ENCODE peak calls at places on chromosomes 5 and 9, in seven cellular contexts. M is brain microvascular endothelial cell, N is Calu3, K is lower lobe of right lung, Y is GM13976, J is astrocyte of the spinal cord, W is sigmoid colon. E is an unnamed sample.

GRCh38 chr5:6583049-6583880 is 49.6 kb downstream of the NSUN2 start:
- DNase-seq in W (no peak), K (no peak), Y (peak), J (no peak), M (no peak), N (peak), E (no peak)

GRCh38 chr9:13244190-13244589 is 35.3 kb downstream of the MPDZ start:
- DNase-seq in K (no peak), M (no peak), J (no peak), N (no peak), Y (no peak), W (no peak), E (no peak)

GRCh38 chr5:94632024-94632423 is 13.6 kb downstream of the SLF1 start:
- DNase-seq in Y (peak), J (no peak), N (no peak), K (no peak), M (no peak), W (no peak), E (no peak)

GRCh38 chr9:75168270-75169185 is 80.2 kb downstream of the OSTF1 start:
- DNase-seq in Y (no peak), M (peak), J (no peak), K (no peak), N (no peak), W (no peak), E (no peak)

GRCh38 chr5:132227235-132227484 is 493 bp downstream of the P4HA2 start:
- DNase-seq in N (no peak), K (no peak), Y (no peak), M (no peak), W (no peak), J (no peak), E (no peak)

GRCh38 chr5:160048131-160048530 is 39.2 kb downstream of the TTC1 start:
- DNase-seq in J (no peak), Y (no peak), W (peak), M (no peak), K (no peak), N (no peak), E (no peak)

GRCh38 chr9:96293481-96293880 is 8.5 kb downstream of the HSD17B3 start:
- DNase-seq in K (no peak), M (peak), Y (no peak), N (no peak), W (no peak), J (peak), E (no peak)

GRCh38 chr5:160071521-160072299 is 47.5 kb downstream of the PWWP2A start:
- DNase-seq in Y (no peak), M (no peak), N (no peak), K (no peak), W (no peak), J (no peak), E (no peak)

GRCh38 chr5:177306674-177307543 is 3.3 kb downstream of the PRELID1 start:
- DNase-seq in W (no peak), K (no peak), N (no peak), Y (peak), J (no peak), M (peak), E (no peak)

GRCh38 chr5:74639538-74640449 is 734 bp downstream of the ENC1 start:
- DNase-seq in K (peak), M (no peak), N (peak), J (no peak), Y (peak), W (peak), E (peak)

GRCh38 chr9:108543251-108543768 is 312.5 kb downstream of the ACTL7B start:
- DNase-seq in N (peak), Y (no peak), W (no peak), K (no peak), M (no peak), J (no peak), E (no peak)

GRCh38 chr5:115557667-115558387 is 13.3 kb upstream of the FEM1C start:
- DNase-seq in J (no peak), K (no peak), Y (no peak), N (no peak), M (peak), W (no peak), E (no peak)

GRCh38 chr5:141487131-141487530 is 1.8 kb upstream of the PCDHGC5 start:
- DNase-seq in N (no peak), K (no peak), Y (no peak), M (no peak), W (no peak), J (no peak), E (no peak)

GRCh38 chr5:138177936-138178515 is 404 bp downstream of the BRD8 start:
- DNase-seq in N (peak), Y (peak), M (peak), K (peak), J (peak), W (no peak), E (no peak)

GRCh38 chr5:57664700-57665099 is 182.1 kb upstream of the ACTBL2 start:
- DNase-seq in K (no peak), Y (no peak), J (no peak), W (no peak), M (no peak), N (no peak), E (no peak)

GRCh38 chr9:136851941-136852663 is at the start of gene MAMDC4:
- DNase-seq in J (no peak), Y (no peak), M (no peak), N (no peak), W (no peak), K (no peak), E (no peak)

GRCh38 chr5:141523991-141524390 is 35.1 kb downstream of the PCDHGC5 start:
- DNase-seq in K (no peak), N (no peak), W (no peak), J (no peak), Y (no peak), M (no peak), E (no peak)

GRCh38 chr9:84297162-84297821 is 43.3 kb downstream of the SLC28A3 start:
- DNase-seq in Y (no peak), K (no peak), M (peak), J (peak), W (no peak), N (no peak), E (no peak)

GRCh38 chr9:28976684-28977083 is 1403.4 kb upstream of the C9orf72 start:
- DNase-seq in N (no peak), M (no peak), J (no peak), Y (no peak), W (no peak), K (no peak), E (no peak)

GRCh38 chr5:139848508-139849100 is 53.0 kb downstream of the PSD2 start:
- DNase-seq in Y (no peak), N (no peak), K (no peak), J (no peak), M (no peak), W (no peak), E (peak)

GRCh38 chr5:3607541-3608147 is 12.0 kb downstream of the IRX1 start:
- DNase-seq in M (no peak), K (no peak), Y (no peak), N (no peak), W (no peak), J (no peak), E (no peak)

GRCh38 chr9:108439967-108440366 is 415.8 kb downstream of the ACTL7B start:
- DNase-seq in N (no peak), K (no peak), M (peak), W (no peak), Y (no peak), J (peak), E (no peak)

GRCh38 chr9:93826209-93826608 is 128.9 kb downstream of the BARX1 start:
- DNase-seq in W (no peak), M (no peak), K (peak), Y (peak), N (no peak), J (no peak), E (peak)

GRCh38 chr5:146919304-146919703 is 40.7 kb upstream of the PPP2R2B start:
- DNase-seq in N (no peak), Y (no peak), M (no peak), J (no peak), K (no peak), W (no peak), E (no peak)

GRCh38 chr9:88447431-88447830 is 59.2 kb downstream of the SPIN1 start:
- DNase-seq in M (no peak), N (no peak), Y (no peak), W (no peak), J (no peak), K (no peak), E (no peak)

GRCh38 chr9:88583901-88584596 is 49.1 kb downstream of the NXNL2 start:
- DNase-seq in J (peak), N (no peak), M (peak), Y (no peak), K (no peak), W (no peak), E (no peak)

GRCh38 chr5:143554194-143554717 is 150.8 kb upstream of the NR3C1 start:
- DNase-seq in M (peak), K (no peak), J (peak), N (no peak), Y (no peak), W (no peak), E (no peak)

GRCh38 chr5:61534481-61535267 is 202.6 kb downstream of the ZSWIM6 start:
- DNase-seq in N (no peak), J (no peak), W (no peak), Y (peak), K (no peak), M (no peak), E (no peak)

GRCh38 chr5:139708877-139709586 is 60.9 kb downstream of the CXXC5 start:
- DNase-seq in J (peak), N (no peak), Y (peak), M (peak), K (peak), W (peak), E (no peak)

GRCh38 chr5:35644543-35644942 is 26.9 kb downstream of the SPEF2 start:
- DNase-seq in W (no peak), K (no peak), Y (no peak), J (no peak), M (no peak), N (no peak), E (no peak)

GRCh38 chr5:15135661-15136060 is 264.1 kb upstream of the ANKH start:
- DNase-seq in M (no peak), W (no peak), N (no peak), Y (no peak), K (no peak), J (no peak), E (no peak)

GRCh38 chr9:76297721-76298239 is 96.4 kb downstream of the RFK start:
- DNase-seq in K (no peak), M (peak), N (no peak), W (peak), J (peak), Y (no peak), E (no peak)

DNA sequence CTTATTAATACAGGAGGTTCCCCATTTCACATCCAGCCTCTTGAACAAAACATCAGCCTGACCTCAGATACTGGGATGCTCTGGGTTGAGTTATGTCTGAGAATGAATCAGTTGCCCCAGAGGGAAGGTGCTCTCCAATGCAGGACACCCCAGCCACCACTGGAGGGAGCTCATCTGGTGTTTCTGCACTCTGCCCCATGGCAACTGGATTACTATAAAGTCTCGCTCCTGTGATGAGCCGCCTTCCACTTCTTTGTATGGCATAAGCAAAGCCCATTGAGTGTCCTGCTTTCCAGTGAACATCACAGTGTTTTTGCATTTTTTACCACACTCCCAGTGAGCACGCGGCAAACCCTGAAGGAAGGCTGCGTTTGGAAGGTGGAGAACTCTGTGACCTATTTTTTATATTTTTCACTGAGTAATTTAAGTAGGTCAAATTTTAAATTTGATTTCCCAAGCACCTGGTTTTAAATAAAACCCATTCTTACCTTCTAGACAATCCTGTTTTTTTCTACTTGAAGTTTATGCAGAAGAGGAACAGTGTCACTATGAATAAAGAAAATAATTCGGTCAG is 176.9 kb upstream of the WWC1 start:
- DNase-seq in J (peak), K (peak), M (peak), N (peak), W (no peak), Y (peak), E (no peak)
- TF ChIP-seq CTCF in J (peak), K (peak), M (peak), N (peak), W (peak), Y (peak), E (peak)

DNA sequence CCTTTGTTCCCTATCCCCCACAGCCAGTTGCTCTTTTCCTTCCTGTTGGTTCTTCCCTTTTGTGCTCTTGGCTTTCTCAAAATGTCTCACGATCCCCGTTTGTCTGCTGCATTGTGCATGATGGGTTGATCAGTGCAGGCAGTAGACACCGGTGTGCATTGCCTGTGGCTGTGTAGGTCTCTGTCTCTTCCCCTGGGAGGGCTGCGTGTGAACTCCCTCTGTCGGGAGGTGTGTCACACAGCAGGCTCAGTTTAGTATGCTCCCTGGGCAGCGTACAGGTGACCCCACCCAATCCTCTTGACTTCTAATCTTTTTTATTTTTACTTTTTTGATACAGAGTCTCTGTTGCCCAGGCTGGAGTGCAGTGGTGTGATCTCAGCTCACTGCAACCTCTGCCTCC is 265.3 kb downstream of the FSTL4 start:
- DNase-seq in W (no peak), J (no peak), Y (no peak), K (no peak), N (peak), M (no peak), E (no peak)
- TF ChIP-seq CTCF in W (no peak), J (no peak), Y (peak), K (no peak), N (peak), M (no peak), E (no peak)

DNA sequence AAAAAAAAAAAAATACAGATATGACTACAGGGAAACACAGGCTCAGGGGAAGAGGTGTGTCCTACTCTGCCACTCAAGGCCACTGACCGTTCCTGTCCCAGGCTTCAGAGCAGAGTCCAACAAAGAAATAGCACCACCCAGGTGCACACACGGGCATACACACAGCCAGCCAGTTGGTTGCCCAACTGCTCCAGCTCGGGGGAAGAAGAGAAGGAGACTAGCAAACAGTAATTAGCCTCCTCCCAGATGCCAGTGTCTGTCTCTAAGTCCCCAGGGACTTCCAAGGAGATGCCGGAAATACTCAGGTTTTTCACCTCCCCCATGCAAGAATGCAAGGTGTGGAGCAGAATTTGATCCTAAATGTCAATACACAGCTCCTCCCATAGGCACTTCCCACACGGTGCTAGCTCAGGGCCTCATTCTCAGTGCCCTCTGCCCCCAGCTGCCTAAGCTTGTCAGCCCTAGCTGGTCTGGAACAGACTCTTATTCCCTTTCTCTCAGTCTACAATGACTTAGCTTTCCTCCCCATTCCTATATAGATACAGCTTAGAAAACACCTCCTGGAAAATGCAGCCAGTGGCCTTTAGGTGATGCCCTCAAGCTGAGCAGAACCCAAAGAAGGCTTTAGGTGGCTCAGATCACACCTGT is 1.7 kb downstream of the MYORG start:
- DNase-seq in W (no peak), J (no peak), Y (no peak), M (no peak), K (no peak), N (peak), E (no peak)
- TF ChIP-seq CTCF in W (no peak), J (no peak), Y (no peak), M (no peak), K (no peak), N (no peak), E (no peak)

GRCh38 chr5:100518377-100518776 is 16.8 kb upstream of the FAM174A start:
- DNase-seq in Y (no peak), N (no peak), W (no peak), M (no peak), J (no peak), K (no peak), E (no peak)
- TF ChIP-seq CTCF in Y (no peak), N (no peak), W (no peak), M (no peak), J (no peak), K (no peak), E (no peak)

GRCh38 chr5:96662725-96663513 is 743 bp downstream of the CAST start:
- DNase-seq in J (peak), K (peak), M (peak), W (peak), Y (peak), N (peak), E (peak)
- TF ChIP-seq CTCF in J (no peak), K (no peak), M (peak), W (no peak), Y (no peak), N (no peak), E (no peak)

GRCh38 chr5:33526755-33527154 is 86.0 kb downstream of the TARS1 start:
- DNase-seq in K (no peak), N (no peak), J (no peak), M (no peak), W (no peak), Y (no peak), E (no peak)

GRCh38 chr5:33530963-33531298 is 90.2 kb downstream of the TARS1 start:
- DNase-seq in M (no peak), K (no peak), N (no peak), Y (no peak), W (no peak), J (no peak), E (no peak)

GRCh38 chr5:33527696-33528095 is 86.9 kb downstream of the TARS1 start:
- DNase-seq in J (no peak), K (no peak), M (no peak), Y (no peak), W (no peak), N (no peak), E (no peak)

GRCh38 chr5:33531796-33532195 is 91.0 kb downstream of the TARS1 start:
- DNase-seq in M (no peak), Y (no peak), N (no peak), J (no peak), K (no peak), W (no peak), E (no peak)

DNA sequence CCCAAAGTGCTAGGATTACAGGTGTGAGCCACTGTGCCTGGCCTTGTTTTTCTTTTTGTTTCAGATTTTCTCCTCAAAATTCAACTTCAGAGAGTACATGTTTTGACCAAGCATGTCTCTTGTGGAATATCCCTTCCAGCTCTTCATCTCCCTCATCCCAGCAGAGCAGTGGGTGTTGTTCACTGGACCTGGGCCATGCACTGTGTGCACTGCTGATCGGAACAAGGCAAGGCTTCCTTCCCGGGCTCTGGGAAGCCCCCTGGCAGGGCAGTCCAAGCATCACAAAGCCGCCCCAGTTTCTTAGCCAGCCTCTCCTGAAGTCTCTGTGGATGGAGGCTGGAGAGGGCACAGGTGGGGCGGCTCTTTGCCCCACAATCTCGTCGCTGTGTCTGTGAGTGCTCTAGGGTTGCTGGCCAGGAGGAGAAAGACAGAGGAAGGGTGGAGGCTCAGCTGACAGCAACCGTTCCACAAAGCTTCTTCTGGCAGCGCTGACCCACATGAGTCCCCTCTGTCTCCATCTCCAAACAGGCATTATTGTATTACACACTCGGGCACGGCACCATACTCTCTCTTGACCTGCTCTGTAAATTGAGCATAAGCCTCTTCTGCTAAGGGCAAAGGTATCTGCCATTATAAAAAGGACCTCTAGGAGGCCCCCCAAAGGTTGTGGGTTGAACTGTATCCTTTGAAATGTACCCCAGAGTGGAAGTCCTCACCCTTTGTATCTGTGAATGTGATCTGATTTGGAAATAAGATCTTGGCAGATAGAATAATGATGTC is 89.6 kb downstream of the TARS1 start:
- DNase-seq in Y (no peak), J (no peak), M (no peak), W (no peak), N (no peak), K (no peak), E (no peak)
- TF ChIP-seq CTCF in Y (no peak), J (no peak), M (peak), W (no peak), N (no peak), K (no peak), E (peak)

GRCh38 chr5:167971706-167972105 is 319.7 kb upstream of the WWC1 start:
- DNase-seq in J (no peak), W (no peak), M (no peak), N (no peak), K (no peak), Y (no peak), E (no peak)

GRCh38 chr5:167968784-167969183 is 322.7 kb upstream of the WWC1 start:
- DNase-seq in Y (no peak), N (no peak), W (no peak), J (no peak), M (no peak), K (no peak), E (no peak)

GRCh38 chr5:167970002-167970401 is 321.4 kb upstream of the WWC1 start:
- DNase-seq in K (no peak), J (peak), M (no peak), W (no peak), N (no peak), Y (peak), E (no peak)

GRCh38 chr5:167964529-167964928 is 326.9 kb upstream of the WWC1 start:
- DNase-seq in N (no peak), W (no peak), Y (no peak), M (no peak), J (no peak), K (no peak), E (no peak)

GRCh38 chr5:167967494-167968180 is 323.8 kb upstream of the WWC1 start:
- DNase-seq in Y (no peak), N (no peak), K (no peak), J (no peak), W (no peak), M (no peak), E (no peak)
- TF ChIP-seq CTCF in Y (no peak), N (no peak), K (no peak), J (peak), W (no peak), M (no peak), E (peak)

DNA sequence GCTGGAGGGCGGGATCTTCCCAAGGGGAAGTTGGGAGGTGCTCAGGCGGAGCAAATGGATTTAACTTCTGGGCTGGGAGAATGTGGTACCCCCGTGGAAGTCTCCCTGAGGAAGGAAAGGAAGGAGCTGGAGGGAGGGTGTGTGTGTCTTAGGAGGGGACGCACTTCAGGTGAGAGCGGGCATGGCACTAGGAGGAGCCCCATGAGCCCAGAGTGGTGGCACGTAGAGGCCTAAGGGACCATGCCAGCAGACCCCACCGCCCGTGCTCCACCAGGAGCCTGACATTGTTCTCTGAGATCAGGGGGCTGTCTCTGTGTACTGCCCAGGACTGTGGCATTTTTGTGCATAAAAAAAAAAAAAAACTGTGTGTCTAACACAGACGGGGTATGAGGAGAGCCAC is 18.6 kb upstream of the AHRR start:
- DNase-seq in J (no peak), W (peak), Y (no peak), M (no peak), N (no peak), K (no peak), E (peak)
- TF ChIP-seq CTCF in J (no peak), W (no peak), Y (no peak), M (no peak), N (no peak), K (no peak), E (no peak)